ENCODE peak calls at places on chromosomes 5 and 9, in eight cellular contexts. One of them, this sample, is unnamed. For H3K4me1, the result is how much of the 10 kb centered on the place peaks cover.

GRCh38 chr5:141876628-141877477 is 1.4 kb downstream of the PCDH1 start:
- DNase-seq in transverse colon: peak
- DNase-seq in K562: no peak
- DNase-seq in sigmoid colon: no peak
- DNase-seq in tibial nerve: no peak
- DNase-seq in A549: peak
- DNase-seq in GM12878: no peak
- DNase-seq in SK-N-SH: no peak
- DNase-seq in this sample: no peak

GRCh38 chr5:58156977-58157701 is 302.7 kb downstream of the PLK2 start:
- DNase-seq in tibial nerve: no peak
- DNase-seq in A549: no peak
- DNase-seq in sigmoid colon: no peak
- DNase-seq in transverse colon: no peak
- DNase-seq in SK-N-SH: peak
- DNase-seq in GM12878: no peak
- DNase-seq in K562: no peak
- DNase-seq in this sample: no peak

GRCh38 chr5:37136694-37137093 is 112.5 kb downstream of the CPLANE1 start:
- DNase-seq in tibial nerve: no peak
- DNase-seq in A549: no peak
- DNase-seq in GM12878: no peak
- DNase-seq in K562: no peak
- DNase-seq in SK-N-SH: no peak
- DNase-seq in transverse colon: no peak
- DNase-seq in sigmoid colon: no peak
- DNase-seq in this sample: no peak

GRCh38 chr9:103789686-103790085 is 304.4 kb upstream of the SMC2 start:
- DNase-seq in A549: peak
- DNase-seq in tibial nerve: no peak
- DNase-seq in GM12878: no peak
- DNase-seq in SK-N-SH: no peak
- DNase-seq in transverse colon: no peak
- DNase-seq in sigmoid colon: no peak
- DNase-seq in K562: peak
- DNase-seq in this sample: no peak

GRCh38 chr9:107711528-107711927 is 222.0 kb upstream of the KLF4 start:
- DNase-seq in K562: no peak
- DNase-seq in A549: peak
- DNase-seq in transverse colon: peak
- DNase-seq in GM12878: no peak
- DNase-seq in tibial nerve: no peak
- DNase-seq in sigmoid colon: no peak
- DNase-seq in SK-N-SH: peak
- DNase-seq in this sample: no peak

GRCh38 chr9:72753261-72753893 is 199.5 kb downstream of the ALDH1A1 start:
- DNase-seq in A549: peak
- DNase-seq in K562: no peak
- DNase-seq in sigmoid colon: no peak
- DNase-seq in transverse colon: no peak
- DNase-seq in SK-N-SH: no peak
- DNase-seq in tibial nerve: no peak
- DNase-seq in GM12878: no peak
- DNase-seq in this sample: no peak

GRCh38 chr9:98168952-98169488 is 23.4 kb downstream of the CORO2A start:
- DNase-seq in sigmoid colon: peak
- DNase-seq in SK-N-SH: peak
- DNase-seq in GM12878: peak
- DNase-seq in A549: no peak
- DNase-seq in transverse colon: peak
- DNase-seq in K562: peak
- DNase-seq in tibial nerve: peak
- DNase-seq in this sample: no peak

GRCh38 chr9:89919171-89919681 is 314.4 kb downstream of the GADD45G start:
- DNase-seq in SK-N-SH: no peak
- DNase-seq in transverse colon: peak
- DNase-seq in A549: peak
- DNase-seq in GM12878: peak
- DNase-seq in sigmoid colon: no peak
- DNase-seq in K562: no peak
- DNase-seq in tibial nerve: no peak
- DNase-seq in this sample: no peak

GRCh38 chr5:74510476-74510875 is 130.1 kb downstream of the ENC1 start:
- DNase-seq in tibial nerve: no peak
- DNase-seq in sigmoid colon: no peak
- DNase-seq in A549: no peak
- DNase-seq in GM12878: no peak
- DNase-seq in K562: no peak
- DNase-seq in transverse colon: no peak
- DNase-seq in SK-N-SH: no peak
- DNase-seq in this sample: no peak

GRCh38 chr9:79477955-79478751 is 93.6 kb upstream of the TLE4 start:
- DNase-seq in GM12878: no peak
- DNase-seq in K562: no peak
- DNase-seq in tibial nerve: no peak
- DNase-seq in transverse colon: peak
- DNase-seq in A549: peak
- DNase-seq in sigmoid colon: no peak
- DNase-seq in SK-N-SH: peak
- DNase-seq in this sample: no peak

GRCh38 chr9:129320575-129321311 is 142.7 kb upstream of the IER5L start:
- DNase-seq in tibial nerve: peak
- DNase-seq in K562: peak
- DNase-seq in A549: no peak
- DNase-seq in SK-N-SH: peak
- DNase-seq in GM12878: peak
- DNase-seq in transverse colon: peak
- DNase-seq in sigmoid colon: peak
- DNase-seq in this sample: peak
- TF ChIP-seq CTCF in tibial nerve: peak
- TF ChIP-seq CTCF in K562: peak
- TF ChIP-seq CTCF in A549: no peak
- TF ChIP-seq CTCF in SK-N-SH: peak
- TF ChIP-seq CTCF in GM12878: no peak
- TF ChIP-seq CTCF in transverse colon: peak
- TF ChIP-seq CTCF in sigmoid colon: peak
- TF ChIP-seq CTCF in this sample: peak

DNA sequence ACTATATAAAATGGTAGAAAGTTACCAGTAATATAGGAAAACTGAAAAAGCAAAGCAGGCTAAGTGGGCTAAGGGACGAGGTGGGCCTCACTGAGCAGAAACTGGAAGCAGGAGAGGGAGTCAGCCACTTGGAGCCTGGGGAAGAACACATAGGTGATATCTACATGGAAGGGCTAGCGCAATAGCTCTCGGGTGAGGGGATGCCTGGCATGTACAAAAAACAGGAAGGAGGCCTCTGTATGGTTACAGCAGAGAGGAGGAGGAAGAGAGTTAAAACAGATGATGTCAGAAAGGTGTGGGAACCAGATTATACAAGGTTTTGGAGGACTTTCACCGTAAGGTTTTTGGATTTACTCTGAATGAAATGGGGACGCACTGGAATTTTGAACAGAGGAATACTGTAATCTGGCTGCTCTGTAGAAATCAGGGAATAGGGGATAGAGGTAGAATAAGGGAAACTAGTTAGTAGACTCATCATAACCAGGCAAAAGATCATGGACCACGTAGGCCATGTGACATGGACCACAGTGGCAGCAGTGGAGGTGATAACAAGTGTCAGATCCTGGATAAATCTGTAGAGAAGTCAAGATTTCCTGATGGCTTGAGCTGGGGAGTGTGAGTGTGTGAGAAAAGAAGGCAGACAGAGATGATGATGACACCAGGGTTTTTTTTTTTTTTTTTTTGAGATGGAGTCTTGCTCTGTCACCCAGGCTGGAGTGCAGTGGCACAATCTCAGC is 52.6 kb downstream of the FNBP1 start:
- DNase-seq in A549: no peak
- DNase-seq in tibial nerve: no peak
- DNase-seq in sigmoid colon: no peak
- DNase-seq in SK-N-SH: no peak
- DNase-seq in GM12878: no peak
- DNase-seq in K562: no peak
- DNase-seq in transverse colon: peak
- DNase-seq in this sample: no peak
- H3K4me1 ChIP-seq in A549: under half
- H3K4me1 ChIP-seq in tibial nerve: under half
- H3K4me1 ChIP-seq in sigmoid colon: half or more
- H3K4me1 ChIP-seq in SK-N-SH: under half
- H3K4me1 ChIP-seq in GM12878: half or more
- H3K4me1 ChIP-seq in K562: under half
- H3K4me1 ChIP-seq in transverse colon: under half
- H3K4me1 ChIP-seq in this sample: under half

GRCh38 chr5:122586351-122586750 is 188.5 kb upstream of the SNX2 start:
- DNase-seq in SK-N-SH: no peak
- DNase-seq in tibial nerve: no peak
- DNase-seq in K562: no peak
- DNase-seq in transverse colon: no peak
- DNase-seq in A549: no peak
- DNase-seq in sigmoid colon: no peak
- DNase-seq in GM12878: no peak
- DNase-seq in this sample: no peak
- TF ChIP-seq EP300 in SK-N-SH: no peak
- TF ChIP-seq EP300 in tibial nerve: no peak
- TF ChIP-seq EP300 in K562: no peak
- TF ChIP-seq EP300 in transverse colon: no peak
- TF ChIP-seq EP300 in A549: no peak
- TF ChIP-seq EP300 in sigmoid colon: no peak
- TF ChIP-seq EP300 in GM12878: no peak
- TF ChIP-seq EP300 in this sample: no peak

GRCh38 chr9:136133191-136133958 is 14.7 kb upstream of the TMEM250 start:
- DNase-seq in A549: no peak
- DNase-seq in K562: peak
- DNase-seq in tibial nerve: no peak
- DNase-seq in SK-N-SH: peak
- DNase-seq in GM12878: no peak
- DNase-seq in transverse colon: no peak
- DNase-seq in sigmoid colon: no peak
- DNase-seq in this sample: no peak
- TF ChIP-seq CTCF in A549: peak
- TF ChIP-seq CTCF in K562: peak
- TF ChIP-seq CTCF in tibial nerve: peak
- TF ChIP-seq CTCF in SK-N-SH: peak
- TF ChIP-seq CTCF in GM12878: no peak
- TF ChIP-seq CTCF in transverse colon: peak
- TF ChIP-seq CTCF in sigmoid colon: peak
- TF ChIP-seq CTCF in this sample: peak

GRCh38 chr9:136541179-136541578 is 4.7 kb downstream of the NOTCH1 start:
- DNase-seq in SK-N-SH: no peak
- DNase-seq in GM12878: no peak
- DNase-seq in K562: no peak
- DNase-seq in sigmoid colon: no peak
- DNase-seq in A549: no peak
- DNase-seq in tibial nerve: no peak
- DNase-seq in transverse colon: no peak
- DNase-seq in this sample: no peak

GRCh38 chr9:136543830-136544548 is 1.9 kb downstream of the NOTCH1 start:
- DNase-seq in K562: no peak
- DNase-seq in tibial nerve: peak
- DNase-seq in sigmoid colon: peak
- DNase-seq in SK-N-SH: no peak
- DNase-seq in GM12878: no peak
- DNase-seq in A549: no peak
- DNase-seq in transverse colon: peak
- DNase-seq in this sample: no peak

GRCh38 chr9:136543280-136543679 is 2.6 kb downstream of the NOTCH1 start:
- DNase-seq in tibial nerve: no peak
- DNase-seq in GM12878: no peak
- DNase-seq in transverse colon: no peak
- DNase-seq in SK-N-SH: no peak
- DNase-seq in sigmoid colon: no peak
- DNase-seq in A549: no peak
- DNase-seq in K562: no peak
- DNase-seq in this sample: no peak

GRCh38 chr9:136541709-136542108 is 4.1 kb downstream of the NOTCH1 start:
- DNase-seq in SK-N-SH: no peak
- DNase-seq in A549: no peak
- DNase-seq in K562: no peak
- DNase-seq in GM12878: no peak
- DNase-seq in tibial nerve: no peak
- DNase-seq in transverse colon: no peak
- DNase-seq in sigmoid colon: no peak
- DNase-seq in this sample: no peak

DNA sequence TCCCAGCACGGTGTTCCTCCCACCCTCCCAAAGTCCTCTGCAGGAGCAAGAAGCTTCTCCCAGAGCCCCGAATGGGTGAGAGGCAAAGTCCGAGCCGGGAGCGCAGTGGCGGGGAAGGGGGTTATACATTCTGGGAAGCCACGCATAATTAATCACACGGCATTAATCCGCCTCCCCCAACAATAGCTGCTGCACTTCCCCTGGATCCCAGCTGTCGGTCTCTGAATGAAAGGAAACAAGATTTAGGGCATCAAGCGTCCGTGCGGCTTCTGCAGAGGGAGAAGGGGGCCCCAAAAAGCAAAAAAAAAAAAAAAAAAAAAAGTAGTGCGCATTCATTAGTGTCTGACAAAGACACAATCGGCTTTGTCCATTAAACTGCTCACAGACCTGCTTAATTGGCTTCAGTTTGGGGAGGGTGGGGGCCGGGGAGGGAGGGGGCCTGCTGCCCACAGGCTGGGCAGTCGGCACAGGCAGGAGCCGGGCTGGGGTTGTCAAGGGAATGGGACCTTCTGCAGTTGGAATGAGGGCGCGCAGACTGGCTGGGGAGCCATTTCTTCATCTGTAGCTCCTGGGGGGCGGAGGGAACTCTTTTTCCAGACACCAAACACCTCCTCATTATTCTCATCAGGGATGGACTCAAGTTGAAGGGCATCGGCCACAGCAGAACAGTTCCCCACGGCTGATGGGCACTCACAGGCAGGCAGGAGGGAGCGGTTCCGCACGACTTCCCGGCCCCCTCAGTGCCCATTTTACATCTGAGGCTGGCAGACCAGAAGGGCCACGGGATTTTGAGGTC is 3.4 kb downstream of the NOTCH1 start:
- DNase-seq in A549: no peak
- DNase-seq in transverse colon: no peak
- DNase-seq in K562: no peak
- DNase-seq in tibial nerve: no peak
- DNase-seq in GM12878: no peak
- DNase-seq in sigmoid colon: no peak
- DNase-seq in SK-N-SH: no peak
- DNase-seq in this sample: no peak
- H3K4me1 ChIP-seq in A549: under half
- H3K4me1 ChIP-seq in transverse colon: half or more
- H3K4me1 ChIP-seq in K562: under half
- H3K4me1 ChIP-seq in tibial nerve: half or more
- H3K4me1 ChIP-seq in GM12878: half or more
- H3K4me1 ChIP-seq in sigmoid colon: half or more
- H3K4me1 ChIP-seq in SK-N-SH: under half
- H3K4me1 ChIP-seq in this sample: half or more